ENCODE peak calls at places on chromosomes 13 and 19, in four cellular contexts. E is A673, Y is K562, Q is GM23338. I is an unnamed sample.

GRCh38 chr19:34733266-34733825 is 697 bp upstream of the ZNF181 start:
- DNase-seq in E (peak; percentile 82), Y (peak; percentile 76), Q (peak; percentile 75), I (no peak)

GRCh38 chr13:44191504-44192171 is 182.0 kb upstream of the SERP2 start:
- DNase-seq in Y (peak; percentile 53), Q (peak; percentile 84), E (peak; percentile 67), I (peak; percentile 41)

GRCh38 chr13:45658586-45659235 is 43.2 kb upstream of the ERICH6B start:
- DNase-seq in Y (no peak), E (no peak), Q (no peak), I (peak; percentile 69)

GRCh38 chr13:20128459-20128927 is 32.4 kb downstream of the GJA3 start:
- DNase-seq in E (no peak), Q (no peak), Y (no peak), I (peak; percentile 50)

GRCh38 chr19:50415661-50416033 is 3.1 kb upstream of the SPIB start:
- DNase-seq in E (no peak), Q (peak; percentile 23), Y (peak; percentile 74), I (no peak)

GRCh38 chr19:13795595-13796300 is 505 bp downstream of the ZSWIM4 start:
- DNase-seq in E (no peak), Q (peak; percentile 78), Y (no peak), I (peak; percentile 34)

GRCh38 chr13:45546410-45546765 is 69.2 kb downstream of the ERICH6B start:
- DNase-seq in Q (no peak), Y (no peak), E (no peak), I (no peak)

GRCh38 chr19:48719263-48720171 is at the start of gene MAMSTR:
- DNase-seq in Q (peak; percentile 35), E (no peak), Y (no peak), I (no peak)

GRCh38 chr13:110815471-110816204 is 99.2 kb downstream of the ANKRD10 start:
- DNase-seq in Q (no peak), Y (no peak), E (no peak), I (peak; percentile 38)

GRCh38 chr13:31096624-31097302 is 64.9 kb downstream of the HSPH1 start:
- DNase-seq in Q (peak; percentile 32), Y (no peak), E (no peak), I (peak; percentile 50)

GRCh38 chr13:27401210-27401609 is 23.2 kb upstream of the GTF3A start:
- DNase-seq in Q (no peak), E (no peak), Y (no peak), I (peak; percentile 68)

GRCh38 chr13:51152713-51153112 is 41.6 kb upstream of the C13orf42 start:
- DNase-seq in Y (no peak), Q (no peak), E (peak; percentile 19), I (no peak)

GRCh38 chr13:73465629-73465974 is 406.8 kb downstream of the KLF5 start:
- DNase-seq in Y (peak; percentile 55), Q (no peak), E (peak; percentile 35), I (peak; percentile 85)

GRCh38 chr13:33126909-33127607 is 110.8 kb downstream of the KL start:
- DNase-seq in E (no peak), Q (no peak), Y (peak; percentile 1), I (no peak)

GRCh38 chr13:20353973-20354372 is 121.9 kb upstream of the GJB6 start:
- DNase-seq in Y (no peak), E (no peak), Q (no peak), I (peak; percentile 74)

GRCh38 chr13:24692541-24692940 is 12.3 kb downstream of the ATP12A start:
- DNase-seq in Q (no peak), Y (no peak), E (no peak), I (no peak)

GRCh38 chr13:20391597-20392452 is 133.8 kb downstream of the CRYL1 start:
- DNase-seq in Y (no peak), E (peak; percentile 6), Q (peak; percentile 45), I (peak; percentile 76)

GRCh38 chr13:39892731-39893293 is 237.3 kb downstream of the COG6 start:
- DNase-seq in Q (no peak), E (peak; percentile 63), Y (no peak), I (no peak)

GRCh38 chr13:24863748-24864540 is 100.0 kb downstream of the RNF17 start:
- DNase-seq in Q (no peak), E (no peak), Y (peak; percentile 67), I (no peak)

GRCh38 chr19:50465986-50466771 is 10.1 kb upstream of the EMC10 start:
- DNase-seq in E (no peak), Q (peak; percentile 88), Y (peak; percentile 74), I (peak; percentile 29)

GRCh38 chr13:99691552-99691951 is 190.3 kb downstream of the TM9SF2 start:
- DNase-seq in Q (no peak), E (no peak), Y (no peak), I (no peak)

GRCh38 chr13:94710881-94711560 is 1.3 kb downstream of the SOX21 start:
- DNase-seq in Y (peak; percentile 21), E (peak; percentile 64), Q (peak; percentile 62), I (peak; percentile 59)

GRCh38 chr13:83151308-83151660 is 731.0 kb downstream of the SLITRK1 start:
- DNase-seq in Y (no peak), Q (no peak), E (no peak), I (no peak)

GRCh38 chr13:57946361-57946760 is 314.8 kb downstream of the PCDH17 start:
- DNase-seq in E (peak; percentile 1), Q (no peak), Y (no peak), I (no peak)

GRCh38 chr13:20274466-20274865 is 42.3 kb upstream of the GJB6 start:
- DNase-seq in Y (no peak), Q (no peak), E (no peak), I (peak; percentile 74)

GRCh38 chr19:7772752-7773291 is 9.8 kb downstream of the CLEC4M start:
- DNase-seq in Q (no peak), E (peak; percentile 46), Y (peak; percentile 19), I (no peak)

GRCh38 chr13:22062478-22063205 is 391.8 kb downstream of the FGF9 start:
- DNase-seq in Q (no peak), Y (no peak), E (no peak), I (no peak)

GRCh38 chr19:918152-918437 is 962 bp downstream of the KISS1R start:
- DNase-seq in Q (no peak), Y (no peak), E (no peak), I (no peak)

GRCh38 chr19:919157-920050 is 2.3 kb downstream of the KISS1R start:
- DNase-seq in E (peak; percentile 52), Q (peak; percentile 75), Y (no peak), I (peak; percentile 38)

GRCh38 chr19:918481-919156 is 1.5 kb downstream of the KISS1R start:
- DNase-seq in Y (no peak), Q (peak; percentile 74), E (peak; percentile 56), I (peak; percentile 19)

GRCh38 chr19:917323-918151 is at the start of gene KISS1R:
- DNase-seq in Q (peak; percentile 93), Y (peak; percentile 90), E (peak; percentile 50), I (peak; percentile 23)

GRCh38 chr19:920051-920857 is 3.1 kb downstream of the KISS1R start:
- DNase-seq in E (peak; percentile 65), Q (peak; percentile 65), Y (no peak), I (peak; percentile 38)
- TF ChIP-seq EZH2 in E (peak; percentile 35), Q (peak; percentile 63), Y (no peak), I (no peak)

DNA sequence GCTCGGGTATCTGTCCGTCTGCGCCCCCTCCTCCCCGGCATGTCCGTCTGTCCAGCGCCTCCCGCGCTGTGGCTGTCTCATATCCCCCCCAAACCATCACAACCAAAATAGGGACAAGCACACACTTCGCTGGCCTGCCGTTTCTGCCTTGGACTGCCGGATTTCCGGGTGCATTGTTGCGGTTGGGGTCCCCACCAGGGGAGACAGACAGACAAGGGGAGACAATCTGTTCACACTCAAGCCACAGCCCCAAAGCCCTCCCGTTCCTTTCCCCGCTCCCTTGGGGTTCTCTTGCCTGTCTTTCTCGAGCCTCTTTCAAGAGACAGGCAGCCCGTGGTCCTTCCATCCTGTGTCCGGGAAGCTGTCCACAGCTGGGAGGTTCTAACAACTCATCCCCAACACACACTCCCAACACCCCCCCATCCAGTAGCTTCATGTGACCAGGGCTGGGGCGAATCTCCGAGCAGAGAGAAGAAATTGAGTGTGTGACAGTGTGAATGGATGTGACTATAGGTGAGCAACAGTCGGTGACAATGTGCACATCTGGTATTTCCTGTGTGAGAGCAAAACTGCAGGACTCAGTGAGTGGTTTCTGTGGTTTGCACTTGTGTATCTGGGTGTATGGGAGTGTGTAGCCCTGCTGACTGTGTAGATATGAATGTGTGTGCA is 16.5 kb upstream of the FOSB start:
- DNase-seq in Q (peak; percentile 53), E (no peak), Y (no peak), I (peak; percentile 24)
- TF ChIP-seq EZH2 in Q (no peak), E (no peak), Y (no peak), I (no peak)

DNA sequence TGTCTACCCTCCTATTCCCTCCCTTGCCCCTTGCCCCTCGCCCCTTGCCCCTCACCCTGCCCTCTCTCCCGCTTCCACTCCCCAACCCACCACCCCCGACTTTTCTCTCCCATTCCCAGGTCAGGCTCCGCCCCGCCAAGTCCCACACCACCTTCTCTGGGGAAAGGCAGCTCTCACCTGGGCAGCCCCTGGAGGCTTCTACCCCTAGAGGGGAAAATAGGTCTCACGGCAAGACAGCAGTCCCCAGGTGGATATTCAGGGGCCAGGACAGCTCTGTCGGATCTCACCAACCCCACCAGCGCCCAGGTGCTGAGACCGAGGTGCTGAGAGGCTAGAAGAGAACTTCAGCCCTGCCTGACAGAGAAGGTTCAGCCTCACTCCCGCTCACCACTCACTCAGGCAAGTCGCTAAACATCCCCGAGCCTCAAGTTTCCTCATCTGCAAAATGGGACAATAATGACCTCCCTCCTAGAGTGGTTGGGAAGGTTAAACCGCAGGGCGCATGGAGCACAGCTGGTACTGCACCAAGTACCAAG is 1.4 kb upstream of the ERFL start:
- DNase-seq in Y (no peak), Q (peak; percentile 53), E (no peak), I (no peak)
- TF ChIP-seq EZH2 in Y (no peak), Q (peak; percentile 65), E (no peak), I (no peak)

DNA sequence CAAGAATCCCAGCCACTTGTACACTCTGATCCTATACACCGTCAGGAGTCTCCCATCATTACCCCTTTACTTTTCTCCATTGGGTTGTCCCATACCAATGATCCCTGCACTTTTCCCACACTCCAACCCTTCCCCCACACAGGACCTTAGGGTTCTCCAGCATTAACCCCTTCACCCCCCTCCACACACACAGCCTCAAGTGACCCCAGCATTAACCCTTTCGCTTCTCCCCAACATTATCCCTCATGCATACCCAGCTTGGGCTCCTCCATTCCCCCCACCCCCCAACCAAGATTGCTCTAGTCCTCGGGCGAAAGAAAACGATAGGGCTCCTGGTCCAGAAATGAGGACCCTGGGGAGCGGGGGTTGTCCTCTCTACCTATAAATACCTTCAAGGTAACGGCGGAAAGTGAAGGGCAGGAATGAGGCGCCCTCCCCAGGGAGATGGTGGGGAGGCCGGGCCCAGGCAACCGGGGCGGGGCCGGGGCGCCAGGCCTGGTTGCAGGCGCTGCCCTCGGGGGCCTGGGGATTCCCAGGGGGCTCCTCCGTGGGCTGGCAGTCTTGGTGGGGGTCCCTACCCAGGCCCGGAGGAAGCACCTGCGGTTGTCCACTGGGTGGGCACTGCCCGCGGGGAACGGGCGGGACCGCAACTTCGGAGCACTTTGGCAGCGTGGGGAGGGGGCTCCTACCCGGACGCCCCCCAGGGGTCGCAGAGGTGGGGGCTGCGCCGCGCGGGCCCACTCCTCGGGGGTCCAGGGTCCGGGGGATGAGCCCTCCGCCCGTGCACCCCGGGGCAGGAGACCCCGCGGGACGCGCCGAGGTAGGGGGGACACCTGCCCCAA is 757 bp downstream of the WIZ start:
- DNase-seq in Y (peak; percentile 26), Q (peak; percentile 82), E (no peak), I (no peak)
- TF ChIP-seq EZH2 in Y (no peak), Q (no peak), E (no peak), I (no peak)

GRCh38 chr19:3721900-3722442 is 13.8 kb downstream of the TJP3 start:
- DNase-seq in Y (no peak), Q (no peak), E (no peak), I (no peak)
- TF ChIP-seq EZH2 in Y (no peak), Q (no peak), E (no peak), I (no peak)

I was measured in PC-3.